ENCODE peak calls at places on chromosomes 13 and 19, in seven cellular contexts. C, F, S, X, E, U and O are unnamed samples.

GRCh38 chr19:18086590-18087138 is at the start of gene IL12RB1:
- DNase-seq in C (no peak), F (peak; percentile 40), S (no peak), X (no peak), E (no peak), U (no peak), O (no peak)

GRCh38 chr19:3511506-3512251 is 5.6 kb downstream of the FZR1 start:
- DNase-seq in C (no peak), F (no peak), S (no peak), X (no peak), E (no peak), U (no peak), O (no peak)

GRCh38 chr13:111949311-111949710 is 117.6 kb upstream of the SOX1 start:
- DNase-seq in C (peak; percentile 37), F (no peak), S (no peak), X (no peak), E (no peak), U (no peak), O (peak; percentile 49)

GRCh38 chr13:78241278-78241919 is 322.8 kb upstream of the EDNRB start:
- DNase-seq in C (no peak), F (peak; percentile 3), S (no peak), X (no peak), E (peak; percentile 11), U (no peak), O (no peak)

GRCh38 chr13:108226184-108226583 is 8.0 kb downstream of the ABHD13 start:
- DNase-seq in C (no peak), F (no peak), S (no peak), X (no peak), E (no peak), U (no peak), O (no peak)

GRCh38 chr13:45434556-45435371 is 16.6 kb upstream of the SLC25A30 start:
- DNase-seq in C (no peak), F (no peak), S (no peak), X (no peak), E (no peak), U (no peak), O (no peak)

GRCh38 chr19:11088508-11089253 is 582 bp upstream of the LDLR start:
- DNase-seq in C (no peak), F (no peak), S (no peak), X (no peak), E (no peak), U (no peak), O (peak; percentile 62)

GRCh38 chr19:17406039-17406886 is 833 bp upstream of the BST2 start:
- DNase-seq in C (no peak), F (peak; percentile 8), S (peak; percentile 42), X (no peak), E (no peak), U (no peak), O (no peak)

DNA sequence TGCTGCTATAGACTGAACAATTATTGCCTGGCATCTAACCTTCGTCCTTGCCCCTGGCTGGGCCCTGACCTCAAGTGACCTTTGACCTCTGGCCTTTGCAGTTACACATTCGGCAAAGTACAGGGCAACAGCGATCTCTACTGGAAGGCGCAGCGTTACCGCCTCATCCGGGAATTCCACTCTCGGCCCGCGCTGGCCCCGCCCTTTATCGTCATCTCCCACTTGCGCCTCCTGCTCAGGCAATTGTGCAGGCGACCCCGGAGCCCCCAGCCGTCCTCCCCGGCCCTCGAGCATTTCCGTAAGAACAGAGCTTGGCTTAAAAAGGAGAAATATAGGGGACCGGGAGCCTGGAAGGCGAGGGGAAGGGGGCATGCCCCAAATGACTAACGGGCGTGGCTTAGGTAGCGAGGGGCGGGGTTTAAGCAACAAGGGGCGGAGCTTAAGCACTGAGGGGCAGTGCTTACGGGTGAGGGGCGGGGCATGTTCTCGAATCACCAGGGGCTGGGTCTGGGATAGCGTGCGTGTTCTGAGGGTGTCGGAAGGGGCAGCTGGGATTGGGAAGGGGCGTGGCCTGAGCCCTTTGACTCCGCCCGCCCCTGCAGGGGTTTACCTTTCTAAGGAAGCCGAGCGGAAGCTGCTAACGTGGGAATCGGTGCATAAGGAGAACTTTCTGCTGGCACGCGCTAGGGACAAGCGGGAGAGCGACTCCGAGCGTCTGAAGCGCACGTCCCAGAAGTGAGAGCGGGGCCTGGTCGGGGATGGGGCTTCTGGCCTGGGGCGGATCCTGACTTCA is 52.7 kb downstream of the TRPM4 start:
- DNase-seq in C (no peak), F (peak; percentile 89), S (peak; percentile 62), X (no peak), E (no peak), U (peak; percentile 23), O (no peak)
- TF ChIP-seq CTCF in C (no peak), F (no peak), S (peak; percentile 6), X (no peak), E (no peak), U (no peak), O (no peak)

DNA sequence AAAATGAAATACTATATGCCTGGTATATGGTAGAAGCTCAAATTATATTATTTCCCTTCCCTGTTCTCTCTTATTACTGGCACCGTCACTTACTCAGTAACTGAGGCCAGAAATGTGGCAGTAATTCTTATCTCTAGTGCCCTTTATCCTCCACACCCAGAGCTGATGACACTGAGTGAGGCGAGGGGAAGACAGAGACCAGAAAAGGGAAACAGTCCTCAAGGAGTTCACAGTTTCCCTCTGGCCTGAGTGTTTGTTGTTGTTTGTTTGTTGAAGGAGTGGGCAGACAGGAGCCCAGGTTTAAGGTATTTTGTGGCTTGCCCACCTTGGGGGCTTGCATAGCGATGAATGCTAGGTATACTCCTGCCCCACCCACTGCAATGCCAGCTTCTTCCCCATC is 101.5 kb upstream of the FNDC3A start:
- DNase-seq in C (no peak), F (no peak), S (no peak), X (no peak), E (no peak), U (no peak), O (no peak)
- TF ChIP-seq POLR2A in C (no peak), F (no peak), S (no peak), X (no peak), E (no peak), U (no peak), O (no peak)

GRCh38 chr13:43470610-43471009 is 316.2 kb downstream of the ENOX1 start:
- DNase-seq in C (no peak), F (no peak), S (no peak), X (no peak), E (peak; percentile 4), U (no peak), O (no peak)

GRCh38 chr13:43473437-43473836 is 313.3 kb downstream of the ENOX1 start:
- DNase-seq in C (no peak), F (peak; percentile 3), S (no peak), X (no peak), E (no peak), U (no peak), O (no peak)

GRCh38 chr13:43472344-43472743 is 314.4 kb downstream of the ENOX1 start:
- DNase-seq in C (no peak), F (no peak), S (no peak), X (no peak), E (no peak), U (no peak), O (no peak)

GRCh38 chr13:43475135-43475534 is 311.6 kb downstream of the ENOX1 start:
- DNase-seq in C (no peak), F (no peak), S (no peak), X (no peak), E (no peak), U (no peak), O (no peak)

DNA sequence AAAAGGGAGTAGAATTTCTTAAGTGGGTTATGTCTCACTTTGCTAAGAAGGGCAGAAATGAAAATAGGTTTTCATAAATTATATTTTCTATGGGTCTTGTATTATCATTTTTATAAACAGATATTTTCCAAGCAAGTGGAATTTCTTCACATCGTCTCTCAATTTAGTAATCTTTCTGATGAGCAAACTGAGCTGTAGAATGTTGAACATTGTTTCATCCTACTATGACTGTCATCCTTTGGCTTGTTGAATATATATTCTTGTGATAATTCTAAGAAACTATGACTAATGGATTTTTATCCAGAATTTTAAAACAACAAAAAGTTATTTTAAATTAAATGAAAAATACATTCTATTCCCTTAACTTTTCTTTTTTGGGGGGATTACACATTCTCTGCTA is 313.8 kb downstream of the ENOX1 start:
- DNase-seq in C (no peak), F (no peak), S (no peak), X (no peak), E (no peak), U (no peak), O (no peak)
- TF ChIP-seq CTCF in C (no peak), F (no peak), S (no peak), X (no peak), E (no peak), U (no peak), O (no peak)

DNA sequence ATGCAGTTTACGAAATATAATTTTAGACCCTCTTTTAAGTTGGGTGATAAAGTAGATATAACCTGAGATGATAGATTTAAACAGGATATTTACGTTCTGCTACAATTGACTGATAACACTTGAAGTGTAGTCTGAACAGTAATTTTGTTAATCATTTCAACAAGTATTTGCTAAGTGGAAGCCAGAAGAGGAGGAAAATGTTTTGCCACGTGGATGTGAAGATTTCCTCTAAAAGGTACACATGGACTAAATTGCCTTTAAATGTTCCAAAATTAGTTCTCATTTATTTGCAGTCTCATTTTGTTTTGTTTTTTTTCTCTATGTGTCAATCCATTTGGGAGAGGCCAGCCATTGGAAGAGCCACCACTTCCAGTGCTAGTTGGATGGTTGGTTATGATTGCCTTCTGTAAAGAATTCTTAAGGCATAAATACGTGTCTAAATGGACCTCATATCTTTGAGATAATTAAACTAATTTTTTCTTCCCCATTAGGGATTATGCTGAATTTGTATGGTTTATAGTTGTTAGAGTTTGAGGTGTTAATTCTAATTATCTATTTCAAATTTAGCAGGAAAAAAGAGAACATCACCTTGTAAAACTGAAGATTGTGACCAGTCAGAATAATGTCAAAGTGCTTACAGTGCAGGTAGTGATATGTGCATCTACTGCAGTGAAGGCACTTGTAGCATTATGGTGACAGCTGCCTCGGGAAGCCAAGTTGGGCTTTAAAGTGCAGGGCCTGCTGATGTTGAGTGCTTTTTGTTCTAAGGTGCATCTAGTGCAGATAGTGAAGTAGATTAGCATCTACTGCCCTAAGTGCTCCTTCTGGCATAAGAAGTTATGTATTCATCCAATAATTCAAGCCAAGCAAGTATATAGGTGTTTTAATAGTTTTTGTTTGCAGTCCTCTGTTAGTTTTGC is 2.8 kb downstream of the MIR17HG start:
- DNase-seq in C (no peak), F (no peak), S (no peak), X (no peak), E (no peak), U (no peak), O (no peak)
- TF ChIP-seq POLR2A in C (no peak), F (no peak), S (no peak), X (no peak), E (no peak), U (no peak), O (no peak)

GRCh38 chr19:13930402-13930801 is 7.8 kb downstream of the PODNL1 start:
- DNase-seq in C (no peak), F (no peak), S (no peak), X (no peak), E (no peak), U (no peak), O (no peak)
- TF ChIP-seq CTCF in C (no peak), F (no peak), S (no peak), X (no peak), E (no peak), U (no peak), O (no peak)